ENCODE peak calls at places on chromosome 18, in five cellular contexts. O is GM23338, A is nephron progenitor cell, H is AG09319, P is substantia nigra. Q is an unnamed sample.

GRCh38 chr18:21998531-21998930 is 170.9 kb upstream of the GATA6 start:
- DNase-seq in A (no peak), H (no peak), O (no peak), P (no peak), Q (no peak)

GRCh38 chr18:10681581-10682367 is 155.9 kb downstream of the NAPG start:
- DNase-seq in H (no peak), P (no peak), O (no peak), A (no peak), Q (no peak)

GRCh38 chr18:46888965-46889364 is 28.3 kb downstream of the PIAS2 start:
- DNase-seq in P (no peak), H (no peak), A (no peak), O (no peak), Q (no peak)

GRCh38 chr18:46297621-46298020 is 193.4 kb downstream of the HAUS1 start:
- DNase-seq in O (no peak), A (no peak), H (no peak), P (no peak), Q (no peak)

GRCh38 chr18:58117685-58118403 is 73.8 kb downstream of the NEDD4L start:
- DNase-seq in A (no peak), H (no peak), P (no peak), O (no peak), Q (peak)

GRCh38 chr18:42339324-42339723 is 384.3 kb downstream of the PIK3C3 start:
- DNase-seq in A (no peak), H (no peak), P (no peak), O (peak), Q (no peak)

GRCh38 chr18:76920974-76921373 is 98.6 kb downstream of the ZNF236 start:
- DNase-seq in O (no peak), H (no peak), A (no peak), P (no peak), Q (no peak)

GRCh38 chr18:45839415-45840395 is 14.2 kb downstream of the SIGLEC15 start:
- DNase-seq in H (no peak), O (peak), P (no peak), A (no peak), Q (peak)

GRCh38 chr18:23149570-23149969 is 14.3 kb downstream of the CABLES1 start:
- DNase-seq in A (no peak), O (no peak), P (no peak), H (no peak), Q (no peak)

GRCh38 chr18:50096766-50097435 is 98.0 kb downstream of the MYO5B start:
- DNase-seq in H (no peak), O (no peak), A (no peak), P (no peak), Q (no peak)

GRCh38 chr18:30376515-30376914 is 666.0 kb downstream of the DSC3 start:
- DNase-seq in A (no peak), H (no peak), O (peak), P (no peak), Q (no peak)

GRCh38 chr18:12403601-12404506 is 3.9 kb upstream of the PRELID3A start:
- DNase-seq in O (no peak), A (no peak), H (peak), P (no peak), Q (no peak)